ENCODE peak calls at places on chromosomes 11 and 22, in four cellular contexts. One of them, this sample, is unnamed.

GRCh38 chr11:45273509-45273908 is 12.6 kb downstream of the SYT13 start:
- DNase-seq in CD4-positive, CD25-positive, alpha-beta regulatory T cell: no peak
- DNase-seq in SJSA1: no peak
- DNase-seq in HL-60: no peak
- DNase-seq in this sample: no peak

GRCh38 chr22:38416621-38417251 is 38.3 kb downstream of the KCNJ4 start:
- DNase-seq in CD4-positive, CD25-positive, alpha-beta regulatory T cell: no peak
- DNase-seq in SJSA1: no peak
- DNase-seq in HL-60: no peak
- DNase-seq in this sample: no peak

GRCh38 chr11:16982256-16982671 is 31.9 kb downstream of the PLEKHA7 start:
- DNase-seq in CD4-positive, CD25-positive, alpha-beta regulatory T cell: no peak
- DNase-seq in SJSA1: no peak
- DNase-seq in HL-60: no peak
- DNase-seq in this sample: no peak

GRCh38 chr11:117814766-117815261 is 9.7 kb downstream of the FXYD2 start:
- DNase-seq in CD4-positive, CD25-positive, alpha-beta regulatory T cell: peak; percentile 80
- DNase-seq in SJSA1: no peak
- DNase-seq in HL-60: no peak
- DNase-seq in this sample: peak; percentile 90

GRCh38 chr11:69253028-69253427 is 40.9 kb upstream of the MYEOV start:
- DNase-seq in CD4-positive, CD25-positive, alpha-beta regulatory T cell: no peak
- DNase-seq in SJSA1: peak; percentile 46
- DNase-seq in HL-60: no peak
- DNase-seq in this sample: no peak

GRCh38 chr11:79087238-79087956 is 353.4 kb downstream of the TENM4 start:
- DNase-seq in CD4-positive, CD25-positive, alpha-beta regulatory T cell: no peak
- DNase-seq in SJSA1: peak; percentile 30
- DNase-seq in HL-60: no peak
- DNase-seq in this sample: no peak

GRCh38 chr11:103714246-103714645 is 322.2 kb upstream of the DDI1 start:
- DNase-seq in CD4-positive, CD25-positive, alpha-beta regulatory T cell: no peak
- DNase-seq in SJSA1: no peak
- DNase-seq in HL-60: no peak
- DNase-seq in this sample: no peak

GRCh38 chr11:94932503-94932902 is 40.9 kb downstream of the CWC15 start:
- DNase-seq in CD4-positive, CD25-positive, alpha-beta regulatory T cell: no peak
- DNase-seq in SJSA1: no peak
- DNase-seq in HL-60: no peak
- DNase-seq in this sample: no peak

GRCh38 chr11:57793711-57794110 is 32.1 kb downstream of the CTNND1 start:
- DNase-seq in CD4-positive, CD25-positive, alpha-beta regulatory T cell: no peak
- DNase-seq in SJSA1: no peak
- DNase-seq in HL-60: no peak
- DNase-seq in this sample: no peak

GRCh38 chr11:27971256-27971655 is 136.7 kb downstream of the KIF18A start:
- DNase-seq in CD4-positive, CD25-positive, alpha-beta regulatory T cell: no peak
- DNase-seq in SJSA1: no peak
- DNase-seq in HL-60: no peak
- DNase-seq in this sample: no peak

GRCh38 chr11:27976262-27976661 is 131.7 kb downstream of the KIF18A start:
- DNase-seq in CD4-positive, CD25-positive, alpha-beta regulatory T cell: no peak
- DNase-seq in SJSA1: no peak
- DNase-seq in HL-60: no peak
- DNase-seq in this sample: no peak

GRCh38 chr11:27972432-27973170 is 135.4 kb downstream of the KIF18A start:
- DNase-seq in CD4-positive, CD25-positive, alpha-beta regulatory T cell: no peak
- DNase-seq in SJSA1: no peak
- DNase-seq in HL-60: no peak
- DNase-seq in this sample: no peak

GRCh38 chr11:27977031-27977430 is 130.9 kb downstream of the KIF18A start:
- DNase-seq in CD4-positive, CD25-positive, alpha-beta regulatory T cell: no peak
- DNase-seq in SJSA1: peak; percentile 29
- DNase-seq in HL-60: no peak
- DNase-seq in this sample: no peak

GRCh38 chr11:27973851-27974536 is 134.0 kb downstream of the KIF18A start:
- DNase-seq in CD4-positive, CD25-positive, alpha-beta regulatory T cell: no peak
- DNase-seq in SJSA1: no peak
- DNase-seq in HL-60: no peak
- DNase-seq in this sample: no peak
- H3K4me3 ChIP-seq in CD4-positive, CD25-positive, alpha-beta regulatory T cell: no peak overlapping the region
- H3K4me3 ChIP-seq in SJSA1: no peak overlapping the region
- H3K4me3 ChIP-seq in HL-60: no peak overlapping the region
- H3K4me3 ChIP-seq in this sample: no peak overlapping the region

DNA sequence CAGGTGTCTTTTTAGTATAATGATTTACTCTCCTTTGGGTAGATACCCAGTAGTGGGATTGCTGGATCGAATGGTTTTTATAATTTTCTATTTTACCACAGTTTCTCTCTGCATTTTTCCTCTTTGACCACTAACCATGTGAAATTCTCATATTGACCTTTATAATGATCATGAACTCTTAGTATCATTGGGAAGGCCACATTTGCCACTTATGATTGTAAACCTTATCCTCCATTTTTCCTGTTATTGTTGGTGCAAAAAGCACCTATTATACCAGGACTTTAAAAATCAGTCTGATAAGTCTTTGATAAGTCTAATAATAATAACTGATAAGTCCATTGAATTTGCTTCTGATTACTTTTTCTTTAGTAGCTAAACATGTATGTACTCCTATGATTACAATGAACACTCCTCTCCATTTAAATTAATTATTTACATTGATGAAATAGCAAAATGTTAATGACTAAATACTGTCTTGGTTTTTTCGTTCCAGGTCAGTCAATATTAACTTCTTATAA is 9.6 kb downstream of the NEAT1 start:
- DNase-seq in CD4-positive, CD25-positive, alpha-beta regulatory T cell: no peak
- DNase-seq in SJSA1: no peak
- DNase-seq in HL-60: no peak
- DNase-seq in this sample: no peak
- H3K4me3 ChIP-seq in CD4-positive, CD25-positive, alpha-beta regulatory T cell: peak overlapping the region; percentile 97
- H3K4me3 ChIP-seq in SJSA1: no peak overlapping the region
- H3K4me3 ChIP-seq in HL-60: no peak overlapping the region
- H3K4me3 ChIP-seq in this sample: no peak overlapping the region

DNA sequence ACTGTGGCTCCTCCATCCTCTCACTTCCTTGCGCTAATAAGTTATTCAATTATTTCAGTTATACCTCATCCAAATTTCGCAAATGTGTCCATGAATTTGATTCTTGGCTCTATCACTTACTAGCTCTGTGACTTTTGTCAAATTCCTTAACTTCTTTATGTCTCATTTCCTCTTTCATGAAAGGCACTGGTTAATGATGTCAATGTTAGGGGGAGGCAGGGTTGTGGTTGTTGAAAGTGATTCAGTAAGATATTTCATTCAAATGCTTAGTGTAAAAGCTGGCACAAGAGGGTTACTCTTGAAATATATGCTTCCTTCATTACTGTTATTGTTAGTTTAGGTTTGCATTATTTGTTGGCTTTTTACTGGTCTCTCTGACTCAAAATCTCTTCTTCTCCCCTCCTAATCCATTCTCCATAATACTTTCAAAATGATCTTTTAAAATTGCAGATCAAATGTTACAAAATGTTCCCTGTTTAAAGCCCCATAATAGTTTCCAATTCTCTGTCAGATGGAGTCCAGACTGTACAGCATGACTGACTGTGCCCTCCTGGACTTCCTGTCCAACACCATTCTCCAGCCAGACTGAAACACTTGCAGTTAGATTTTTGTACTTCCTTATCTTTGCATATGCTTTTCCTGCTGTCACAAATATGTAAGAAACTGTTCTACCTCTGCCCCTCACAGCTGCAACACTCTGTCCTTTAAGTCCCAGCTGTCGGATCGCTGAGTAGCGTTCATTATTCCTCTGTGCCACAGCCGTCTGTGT is 510.6 kb upstream of the RAG2 start:
- DNase-seq in CD4-positive, CD25-positive, alpha-beta regulatory T cell: no peak
- DNase-seq in SJSA1: no peak
- DNase-seq in HL-60: no peak
- DNase-seq in this sample: no peak
- H3K4me3 ChIP-seq in CD4-positive, CD25-positive, alpha-beta regulatory T cell: no peak overlapping the region
- H3K4me3 ChIP-seq in SJSA1: no peak overlapping the region
- H3K4me3 ChIP-seq in HL-60: no peak overlapping the region
- H3K4me3 ChIP-seq in this sample: no peak overlapping the region

GRCh38 chr11:14722507-14722906 is 78.9 kb downstream of the PDE3B start:
- DNase-seq in CD4-positive, CD25-positive, alpha-beta regulatory T cell: no peak
- DNase-seq in SJSA1: no peak
- DNase-seq in HL-60: no peak
- DNase-seq in this sample: no peak
- H3K4me3 ChIP-seq in CD4-positive, CD25-positive, alpha-beta regulatory T cell: no peak overlapping the region
- H3K4me3 ChIP-seq in SJSA1: no peak overlapping the region
- H3K4me3 ChIP-seq in HL-60: no peak overlapping the region
- H3K4me3 ChIP-seq in this sample: no peak overlapping the region

GRCh38 chr11:46347637-46348311 is 511 bp downstream of the DGKZ start:
- DNase-seq in CD4-positive, CD25-positive, alpha-beta regulatory T cell: no peak
- DNase-seq in SJSA1: no peak
- DNase-seq in HL-60: no peak
- DNase-seq in this sample: no peak

GRCh38 chr11:46346886-46347636 is at the start of gene DGKZ:
- DNase-seq in CD4-positive, CD25-positive, alpha-beta regulatory T cell: peak; percentile 95
- DNase-seq in SJSA1: peak; percentile 84
- DNase-seq in HL-60: peak; percentile 83
- DNase-seq in this sample: no peak

GRCh38 chr11:46348986-46349401 is 1.7 kb downstream of the DGKZ start:
- DNase-seq in CD4-positive, CD25-positive, alpha-beta regulatory T cell: peak; percentile 53
- DNase-seq in SJSA1: no peak
- DNase-seq in HL-60: no peak
- DNase-seq in this sample: no peak

GRCh38 chr11:46350695-46351094 is 3.4 kb downstream of the DGKZ start:
- DNase-seq in CD4-positive, CD25-positive, alpha-beta regulatory T cell: no peak
- DNase-seq in SJSA1: no peak
- DNase-seq in HL-60: no peak
- DNase-seq in this sample: no peak

GRCh38 chr11:46348566-46348981 is 1.3 kb downstream of the DGKZ start:
- DNase-seq in CD4-positive, CD25-positive, alpha-beta regulatory T cell: no peak
- DNase-seq in SJSA1: no peak
- DNase-seq in HL-60: no peak
- DNase-seq in this sample: no peak
- H3K4me3 ChIP-seq in CD4-positive, CD25-positive, alpha-beta regulatory T cell: peak overlapping the region; percentile 92
- H3K4me3 ChIP-seq in SJSA1: peak overlapping the region; percentile 90
- H3K4me3 ChIP-seq in HL-60: peak overlapping the region; percentile 77
- H3K4me3 ChIP-seq in this sample: peak overlapping the region; percentile 84

DNA sequence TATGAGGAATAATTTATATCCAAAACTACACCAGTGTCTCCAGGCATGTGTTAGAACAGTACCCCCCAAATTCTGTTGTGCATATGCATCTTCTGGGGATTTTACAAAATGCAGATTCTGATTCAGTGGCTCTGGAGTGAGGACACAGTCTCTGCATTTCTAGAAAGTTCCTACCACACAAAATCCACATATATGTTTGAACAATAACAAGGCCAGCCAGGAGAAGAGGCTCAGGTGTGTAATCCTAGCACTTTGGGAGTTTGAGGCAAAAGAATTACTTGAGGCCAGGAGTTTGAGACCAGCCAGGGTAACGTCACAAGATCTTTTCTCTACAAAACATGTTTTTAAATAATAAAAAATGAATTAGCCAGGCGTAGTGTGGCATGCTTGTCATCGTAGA is 84.9 kb downstream of the ZNF280B start:
- DNase-seq in CD4-positive, CD25-positive, alpha-beta regulatory T cell: no peak
- DNase-seq in SJSA1: no peak
- DNase-seq in HL-60: no peak
- DNase-seq in this sample: no peak
- H3K4me3 ChIP-seq in CD4-positive, CD25-positive, alpha-beta regulatory T cell: no peak overlapping the region
- H3K4me3 ChIP-seq in SJSA1: no peak overlapping the region
- H3K4me3 ChIP-seq in HL-60: no peak overlapping the region
- H3K4me3 ChIP-seq in this sample: no peak overlapping the region

GRCh38 chr11:132248585-132248984 is 878.2 kb downstream of the NTM start:
- DNase-seq in CD4-positive, CD25-positive, alpha-beta regulatory T cell: no peak
- DNase-seq in SJSA1: no peak
- DNase-seq in HL-60: no peak
- DNase-seq in this sample: no peak

GRCh38 chr11:132244871-132245557 is 874.6 kb downstream of the NTM start:
- DNase-seq in CD4-positive, CD25-positive, alpha-beta regulatory T cell: no peak
- DNase-seq in SJSA1: no peak
- DNase-seq in HL-60: no peak
- DNase-seq in this sample: no peak

GRCh38 chr11:132249256-132249655 is 878.8 kb downstream of the NTM start:
- DNase-seq in CD4-positive, CD25-positive, alpha-beta regulatory T cell: no peak
- DNase-seq in SJSA1: no peak
- DNase-seq in HL-60: no peak
- DNase-seq in this sample: no peak

GRCh38 chr11:132242662-132243061 is 872.2 kb downstream of the NTM start:
- DNase-seq in CD4-positive, CD25-positive, alpha-beta regulatory T cell: no peak
- DNase-seq in SJSA1: no peak
- DNase-seq in HL-60: no peak
- DNase-seq in this sample: no peak

GRCh38 chr11:132245558-132246385 is 875.4 kb downstream of the NTM start:
- DNase-seq in CD4-positive, CD25-positive, alpha-beta regulatory T cell: no peak
- DNase-seq in SJSA1: no peak
- DNase-seq in HL-60: no peak
- DNase-seq in this sample: no peak
- H3K4me3 ChIP-seq in CD4-positive, CD25-positive, alpha-beta regulatory T cell: no peak overlapping the region
- H3K4me3 ChIP-seq in SJSA1: no peak overlapping the region
- H3K4me3 ChIP-seq in HL-60: no peak overlapping the region
- H3K4me3 ChIP-seq in this sample: no peak overlapping the region

GRCh38 chr11:119015054-119015611 is 3.0 kb downstream of the RPS25 start:
- DNase-seq in CD4-positive, CD25-positive, alpha-beta regulatory T cell: no peak
- DNase-seq in SJSA1: no peak
- DNase-seq in HL-60: no peak
- DNase-seq in this sample: no peak
- H3K4me3 ChIP-seq in CD4-positive, CD25-positive, alpha-beta regulatory T cell: no peak overlapping the region
- H3K4me3 ChIP-seq in SJSA1: no peak overlapping the region
- H3K4me3 ChIP-seq in HL-60: no peak overlapping the region
- H3K4me3 ChIP-seq in this sample: no peak overlapping the region